ENCODE peak calls at places on chromosomes 6 and 20, in eight cellular contexts. One of them, this sample, is unnamed.

GRCh38 chr20:10322073-10323012 is 103.7 kb downstream of the SNAP25 start:
- DNase-seq in LNCaP clone FGC: no peak
- DNase-seq in choroid plexus epithelial cell: no peak
- DNase-seq in hepatocyte: no peak
- DNase-seq in stomach: no peak
- DNase-seq in psoas muscle: no peak
- DNase-seq in tibial artery: no peak
- DNase-seq in GM20000: no peak
- DNase-seq in this sample: no peak

GRCh38 chr6:97674802-97675201 is 391.8 kb upstream of the MMS22L start:
- DNase-seq in GM20000: no peak
- DNase-seq in LNCaP clone FGC: no peak
- DNase-seq in psoas muscle: no peak
- DNase-seq in choroid plexus epithelial cell: peak; percentile 48
- DNase-seq in hepatocyte: no peak
- DNase-seq in stomach: no peak
- DNase-seq in tibial artery: no peak
- DNase-seq in this sample: no peak

GRCh38 chr6:132814716-132815570 is 574 bp downstream of the RPS12 start:
- DNase-seq in GM20000: no peak
- DNase-seq in choroid plexus epithelial cell: no peak
- DNase-seq in tibial artery: no peak
- DNase-seq in LNCaP clone FGC: no peak
- DNase-seq in psoas muscle: no peak
- DNase-seq in stomach: no peak
- DNase-seq in hepatocyte: no peak
- DNase-seq in this sample: peak; percentile 63

GRCh38 chr6:83883240-83883639 is 23.8 kb downstream of the CYB5R4 start:
- DNase-seq in stomach: no peak
- DNase-seq in choroid plexus epithelial cell: peak; percentile 27
- DNase-seq in LNCaP clone FGC: no peak
- DNase-seq in psoas muscle: no peak
- DNase-seq in tibial artery: no peak
- DNase-seq in GM20000: no peak
- DNase-seq in hepatocyte: no peak
- DNase-seq in this sample: no peak

GRCh38 chr6:10412948-10413849 is 1.7 kb downstream of the TFAP2A start:
- DNase-seq in psoas muscle: no peak
- DNase-seq in stomach: peak; percentile 73
- DNase-seq in choroid plexus epithelial cell: no peak
- DNase-seq in hepatocyte: peak; percentile 67
- DNase-seq in tibial artery: no peak
- DNase-seq in GM20000: no peak
- DNase-seq in LNCaP clone FGC: no peak
- DNase-seq in this sample: no peak

GRCh38 chr6:93779086-93779858 is 359.9 kb upstream of the EPHA7 start:
- DNase-seq in tibial artery: no peak
- DNase-seq in LNCaP clone FGC: no peak
- DNase-seq in psoas muscle: no peak
- DNase-seq in hepatocyte: peak; percentile 45
- DNase-seq in stomach: no peak
- DNase-seq in GM20000: no peak
- DNase-seq in choroid plexus epithelial cell: peak; percentile 92
- DNase-seq in this sample: no peak

GRCh38 chr6:31838968-31839367 is 11.4 kb downstream of the HSPA1B start:
- DNase-seq in hepatocyte: no peak
- DNase-seq in LNCaP clone FGC: no peak
- DNase-seq in choroid plexus epithelial cell: no peak
- DNase-seq in stomach: no peak
- DNase-seq in GM20000: no peak
- DNase-seq in psoas muscle: no peak
- DNase-seq in tibial artery: no peak
- DNase-seq in this sample: no peak

GRCh38 chr20:9590189-9590588 is 75.8 kb downstream of the LAMP5 start:
- DNase-seq in stomach: peak; percentile 62
- DNase-seq in choroid plexus epithelial cell: peak; percentile 24
- DNase-seq in psoas muscle: no peak
- DNase-seq in LNCaP clone FGC: peak; percentile 37
- DNase-seq in hepatocyte: no peak
- DNase-seq in GM20000: no peak
- DNase-seq in tibial artery: no peak
- DNase-seq in this sample: no peak

GRCh38 chr6:135451617-135452190 is 45.8 kb downstream of the AHI1 start:
- DNase-seq in GM20000: peak; percentile 9
- DNase-seq in psoas muscle: no peak
- DNase-seq in stomach: no peak
- DNase-seq in tibial artery: no peak
- DNase-seq in choroid plexus epithelial cell: peak; percentile 64
- DNase-seq in LNCaP clone FGC: peak; percentile 15
- DNase-seq in hepatocyte: peak; percentile 55
- DNase-seq in this sample: no peak

GRCh38 chr20:51043811-51044210 is 20.9 kb upstream of the KCNG1 start:
- DNase-seq in stomach: no peak
- DNase-seq in GM20000: no peak
- DNase-seq in hepatocyte: no peak
- DNase-seq in choroid plexus epithelial cell: peak; percentile 46
- DNase-seq in tibial artery: no peak
- DNase-seq in psoas muscle: no peak
- DNase-seq in LNCaP clone FGC: no peak
- DNase-seq in this sample: no peak

GRCh38 chr20:37518606-37519507 is 2.2 kb upstream of the NNAT start:
- DNase-seq in psoas muscle: peak; percentile 73
- DNase-seq in GM20000: no peak
- DNase-seq in stomach: peak; percentile 35
- DNase-seq in choroid plexus epithelial cell: peak; percentile 83
- DNase-seq in tibial artery: no peak
- DNase-seq in hepatocyte: no peak
- DNase-seq in LNCaP clone FGC: peak; percentile 50
- DNase-seq in this sample: peak; percentile 52

GRCh38 chr20:62358728-62359490 is 8.2 kb downstream of the LAMA5 start:
- DNase-seq in tibial artery: peak; percentile 81
- DNase-seq in LNCaP clone FGC: no peak
- DNase-seq in psoas muscle: peak; percentile 53
- DNase-seq in GM20000: no peak
- DNase-seq in choroid plexus epithelial cell: no peak
- DNase-seq in hepatocyte: peak; percentile 67
- DNase-seq in stomach: no peak
- DNase-seq in this sample: peak; percentile 20

GRCh38 chr6:80976336-80976735 is 776.1 kb downstream of the TENT5A start:
- DNase-seq in hepatocyte: no peak
- DNase-seq in stomach: no peak
- DNase-seq in GM20000: no peak
- DNase-seq in choroid plexus epithelial cell: no peak
- DNase-seq in LNCaP clone FGC: no peak
- DNase-seq in psoas muscle: no peak
- DNase-seq in tibial artery: no peak
- DNase-seq in this sample: no peak

GRCh38 chr20:45436732-45437485 is 21.0 kb downstream of the PIGT start:
- DNase-seq in tibial artery: peak; percentile 94
- DNase-seq in psoas muscle: peak; percentile 94
- DNase-seq in stomach: peak; percentile 94
- DNase-seq in LNCaP clone FGC: no peak
- DNase-seq in hepatocyte: peak; percentile 92
- DNase-seq in GM20000: peak; percentile 81
- DNase-seq in choroid plexus epithelial cell: peak; percentile 81
- DNase-seq in this sample: peak; percentile 93

GRCh38 chr20:36219671-36220220 is 16.5 kb upstream of the AAR2 start:
- DNase-seq in stomach: no peak
- DNase-seq in GM20000: no peak
- DNase-seq in LNCaP clone FGC: no peak
- DNase-seq in hepatocyte: no peak
- DNase-seq in psoas muscle: no peak
- DNase-seq in tibial artery: no peak
- DNase-seq in choroid plexus epithelial cell: no peak
- DNase-seq in this sample: no peak
- TF ChIP-seq CTCF in stomach: no peak
- TF ChIP-seq CTCF in GM20000: no peak
- TF ChIP-seq CTCF in LNCaP clone FGC: no peak
- TF ChIP-seq CTCF in hepatocyte: no peak
- TF ChIP-seq CTCF in psoas muscle: no peak
- TF ChIP-seq CTCF in tibial artery: no peak
- TF ChIP-seq CTCF in choroid plexus epithelial cell: no peak
- TF ChIP-seq CTCF in this sample: no peak

DNA sequence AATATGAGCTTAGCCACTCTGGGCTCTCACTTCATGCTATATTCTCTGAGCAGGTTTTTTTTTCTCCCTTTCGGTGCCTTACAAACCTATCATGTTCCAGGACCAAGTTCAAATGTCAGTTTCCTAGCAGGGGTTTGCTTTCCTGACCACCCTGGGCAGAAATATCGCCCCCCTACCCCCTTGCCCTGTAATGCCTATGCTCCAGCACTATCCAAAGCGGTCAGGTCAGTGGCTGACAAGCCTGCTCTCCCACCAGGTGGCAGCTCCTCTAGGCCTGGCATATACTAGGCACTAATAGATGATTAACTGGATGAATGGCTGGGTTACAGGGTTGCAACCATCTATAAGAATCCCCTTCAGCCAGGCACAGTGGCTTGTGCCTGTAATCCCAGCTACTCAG is 25.7 kb upstream of the AAR2 start:
- DNase-seq in choroid plexus epithelial cell: peak; percentile 14
- DNase-seq in GM20000: no peak
- DNase-seq in LNCaP clone FGC: no peak
- DNase-seq in stomach: no peak
- DNase-seq in tibial artery: no peak
- DNase-seq in psoas muscle: no peak
- DNase-seq in hepatocyte: no peak
- DNase-seq in this sample: no peak
- TF ChIP-seq CTCF in choroid plexus epithelial cell: peak; percentile 43
- TF ChIP-seq CTCF in GM20000: no peak
- TF ChIP-seq CTCF in LNCaP clone FGC: peak; percentile 5
- TF ChIP-seq CTCF in stomach: no peak
- TF ChIP-seq CTCF in tibial artery: no peak
- TF ChIP-seq CTCF in psoas muscle: no peak
- TF ChIP-seq CTCF in hepatocyte: no peak
- TF ChIP-seq CTCF in this sample: no peak

GRCh38 chr6:122376246-122376645 is 23.2 kb upstream of the HSF2 start:
- DNase-seq in GM20000: no peak
- DNase-seq in stomach: no peak
- DNase-seq in hepatocyte: no peak
- DNase-seq in psoas muscle: no peak
- DNase-seq in choroid plexus epithelial cell: no peak
- DNase-seq in tibial artery: no peak
- DNase-seq in LNCaP clone FGC: no peak
- DNase-seq in this sample: no peak

GRCh38 chr6:122385857-122386256 is 13.6 kb upstream of the HSF2 start:
- DNase-seq in choroid plexus epithelial cell: no peak
- DNase-seq in stomach: no peak
- DNase-seq in psoas muscle: no peak
- DNase-seq in tibial artery: no peak
- DNase-seq in hepatocyte: no peak
- DNase-seq in LNCaP clone FGC: no peak
- DNase-seq in GM20000: no peak
- DNase-seq in this sample: no peak

DNA sequence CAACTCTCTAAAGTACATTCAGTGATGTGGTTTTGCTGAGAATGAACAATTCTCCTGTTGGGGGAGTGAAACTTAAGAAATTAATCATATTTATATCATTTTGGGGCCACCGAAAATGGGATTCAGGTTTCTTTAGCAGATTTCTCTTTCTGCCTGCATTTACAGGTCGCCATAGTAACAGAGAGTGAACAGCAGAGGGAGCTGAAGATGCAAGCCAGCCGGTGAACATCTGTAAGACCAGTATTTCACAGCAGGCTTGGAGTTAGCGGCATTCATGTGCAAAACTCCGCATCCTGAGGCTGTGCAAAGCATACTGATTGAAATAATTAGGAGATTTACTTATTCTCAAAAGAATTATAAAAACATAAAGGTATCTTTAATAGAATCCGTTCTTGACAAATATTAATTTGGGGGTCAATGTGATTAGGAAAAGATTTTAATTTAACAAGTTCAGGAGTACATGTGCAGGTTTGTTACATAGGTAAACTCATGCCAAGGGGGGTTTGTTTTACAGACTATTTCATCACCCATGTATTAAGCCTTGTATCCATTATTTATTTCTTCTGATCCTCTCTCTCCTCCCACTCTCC is 17.9 kb upstream of the HSF2 start:
- DNase-seq in LNCaP clone FGC: peak; percentile 37
- DNase-seq in choroid plexus epithelial cell: peak; percentile 92
- DNase-seq in GM20000: peak; percentile 45
- DNase-seq in stomach: peak; percentile 62
- DNase-seq in psoas muscle: peak; percentile 56
- DNase-seq in tibial artery: no peak
- DNase-seq in hepatocyte: peak; percentile 84
- DNase-seq in this sample: peak; percentile 84
- TF ChIP-seq CTCF in LNCaP clone FGC: peak; percentile 82
- TF ChIP-seq CTCF in choroid plexus epithelial cell: peak; percentile 85
- TF ChIP-seq CTCF in GM20000: peak; percentile 66
- TF ChIP-seq CTCF in stomach: peak; percentile 70
- TF ChIP-seq CTCF in psoas muscle: peak; percentile 77
- TF ChIP-seq CTCF in tibial artery: peak; percentile 76
- TF ChIP-seq CTCF in hepatocyte: peak; percentile 85
- TF ChIP-seq CTCF in this sample: peak; percentile 85

GRCh38 chr6:160267102-160267501 is 8.5 kb upstream of the SLC22A2 start:
- DNase-seq in hepatocyte: no peak
- DNase-seq in tibial artery: no peak
- DNase-seq in choroid plexus epithelial cell: no peak
- DNase-seq in LNCaP clone FGC: no peak
- DNase-seq in GM20000: no peak
- DNase-seq in psoas muscle: no peak
- DNase-seq in stomach: no peak
- DNase-seq in this sample: no peak

GRCh38 chr6:160269122-160269521 is 10.5 kb upstream of the SLC22A2 start:
- DNase-seq in stomach: no peak
- DNase-seq in psoas muscle: no peak
- DNase-seq in LNCaP clone FGC: no peak
- DNase-seq in tibial artery: no peak
- DNase-seq in GM20000: no peak
- DNase-seq in hepatocyte: no peak
- DNase-seq in choroid plexus epithelial cell: no peak
- DNase-seq in this sample: no peak

GRCh38 chr6:160264213-160264612 is 5.6 kb upstream of the SLC22A2 start:
- DNase-seq in GM20000: no peak
- DNase-seq in psoas muscle: no peak
- DNase-seq in LNCaP clone FGC: no peak
- DNase-seq in stomach: no peak
- DNase-seq in hepatocyte: no peak
- DNase-seq in choroid plexus epithelial cell: no peak
- DNase-seq in tibial artery: no peak
- DNase-seq in this sample: no peak

GRCh38 chr6:160263214-160263939 is 4.8 kb upstream of the SLC22A2 start:
- DNase-seq in choroid plexus epithelial cell: no peak
- DNase-seq in stomach: no peak
- DNase-seq in LNCaP clone FGC: no peak
- DNase-seq in tibial artery: no peak
- DNase-seq in hepatocyte: peak; percentile 48
- DNase-seq in psoas muscle: no peak
- DNase-seq in GM20000: no peak
- DNase-seq in this sample: no peak

DNA sequence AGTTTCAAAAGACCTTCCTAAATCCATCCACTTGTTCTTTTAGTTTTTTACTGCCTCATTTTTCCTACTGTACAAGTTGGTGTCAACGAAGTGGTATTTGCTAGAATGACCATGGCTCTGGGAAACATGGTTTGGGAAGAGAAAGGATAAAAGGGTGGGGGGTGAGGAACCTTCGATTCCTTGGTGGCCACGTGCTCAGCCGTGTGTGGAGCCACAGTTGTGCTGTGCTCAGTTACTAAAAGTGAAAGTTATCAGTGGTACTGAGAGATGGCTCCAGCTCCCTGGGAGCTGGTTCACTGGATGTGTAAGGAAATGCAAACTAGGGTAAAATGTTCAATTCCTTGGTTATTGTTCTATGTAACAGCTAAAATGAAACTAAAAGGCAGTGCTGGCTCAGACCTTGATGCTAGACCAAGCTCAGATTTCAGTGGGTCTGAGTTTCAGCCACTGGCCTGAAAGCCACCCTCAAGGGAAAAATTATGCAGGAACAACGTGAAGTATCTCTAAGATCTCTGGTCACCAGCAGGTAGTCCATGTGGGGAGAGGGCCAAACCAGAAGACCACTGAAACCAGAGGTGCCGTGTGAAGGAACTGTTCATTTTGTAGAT is 7.4 kb upstream of the SLC22A2 start:
- DNase-seq in choroid plexus epithelial cell: no peak
- DNase-seq in GM20000: no peak
- DNase-seq in psoas muscle: no peak
- DNase-seq in LNCaP clone FGC: no peak
- DNase-seq in stomach: no peak
- DNase-seq in hepatocyte: no peak
- DNase-seq in tibial artery: no peak
- DNase-seq in this sample: no peak
- TF ChIP-seq CTCF in choroid plexus epithelial cell: no peak
- TF ChIP-seq CTCF in GM20000: no peak
- TF ChIP-seq CTCF in psoas muscle: no peak
- TF ChIP-seq CTCF in LNCaP clone FGC: no peak
- TF ChIP-seq CTCF in stomach: no peak
- TF ChIP-seq CTCF in hepatocyte: no peak
- TF ChIP-seq CTCF in tibial artery: no peak
- TF ChIP-seq CTCF in this sample: no peak